ENCODE peak calls at places on chromosome 12, in seven cellular contexts. Q is AG09309, L is GM13976, S is hippocampal formation, C is GM19239, J is COR-L47, E is GM03348. Z is an unnamed sample.

GRCh38 chr12:50132505-50133135 is 20.6 kb downstream of the COX14 start:
- DNase-seq in Q (no peak), L (peak), S (no peak), C (no peak), J (no peak), E (peak), Z (peak)

GRCh38 chr12:50353404-50353803 is 43.0 kb downstream of the FAM186A start:
- DNase-seq in Q (no peak), L (no peak), S (no peak), C (no peak), J (no peak), E (no peak), Z (no peak)

GRCh38 chr12:74449872-74450271 is 87.8 kb upstream of the ATXN7L3B start:
- DNase-seq in Q (no peak), L (no peak), S (no peak), C (no peak), J (no peak), E (no peak), Z (peak)

GRCh38 chr12:124687695-124688301 is 120.4 kb upstream of the NCOR2 start:
- DNase-seq in Q (no peak), L (no peak), S (peak), C (no peak), J (no peak), E (peak), Z (no peak)

GRCh38 chr12:111155020-111155419 is 213.9 kb downstream of the PHETA1 start:
- DNase-seq in Q (no peak), L (no peak), S (no peak), C (no peak), J (no peak), E (no peak), Z (no peak)

GRCh38 chr12:102891756-102892155 is 25.3 kb downstream of the PAH start:
- DNase-seq in Q (no peak), L (no peak), S (no peak), C (no peak), J (no peak), E (no peak), Z (no peak)

GRCh38 chr12:62375603-62376002 is 91.0 kb upstream of the MON2 start:
- DNase-seq in Q (no peak), L (no peak), S (no peak), C (no peak), J (no peak), E (no peak), Z (no peak)

GRCh38 chr12:100279612-100280244 is 12.8 kb downstream of the SCYL2 start:
- DNase-seq in Q (no peak), L (no peak), S (no peak), C (no peak), J (no peak), E (no peak), Z (peak)

GRCh38 chr12:109165599-109165998 is 49.2 kb downstream of the ACACB start:
- DNase-seq in Q (no peak), L (no peak), S (no peak), C (no peak), J (no peak), E (no peak), Z (peak)

GRCh38 chr12:32964981-32965585 is 68.5 kb upstream of the PKP2 start:
- DNase-seq in Q (no peak), L (no peak), S (no peak), C (no peak), J (no peak), E (no peak), Z (no peak)

GRCh38 chr12:69671597-69671996 is 27.5 kb downstream of the BEST3 start:
- DNase-seq in Q (no peak), L (no peak), S (no peak), C (no peak), J (no peak), E (no peak), Z (no peak)

GRCh38 chr12:51131745-51132521 is 41.0 kb downstream of the TFCP2 start:
- DNase-seq in Q (no peak), L (no peak), S (no peak), C (no peak), J (no peak), E (no peak), Z (no peak)

GRCh38 chr12:112577473-112578334 is 159.0 kb downstream of the PTPN11 start:
- DNase-seq in Q (no peak), L (peak), S (no peak), C (no peak), J (no peak), E (no peak), Z (no peak)

GRCh38 chr12:132147423-132148367 is 3.4 kb downstream of the NOC4L start:
- DNase-seq in Q (no peak), L (no peak), S (no peak), C (no peak), J (no peak), E (no peak), Z (no peak)

GRCh38 chr12:2138294-2138693 is 85.5 kb downstream of the CACNA1C start:
- DNase-seq in Q (no peak), L (no peak), S (no peak), C (no peak), J (no peak), E (no peak), Z (no peak)

GRCh38 chr12:57419495-57419894 is 11.3 kb downstream of the R3HDM2 start:
- DNase-seq in Q (no peak), L (no peak), S (no peak), C (no peak), J (no peak), E (no peak), Z (no peak)

GRCh38 chr12:129887047-129887568 is 16.7 kb downstream of the TMEM132D start:
- DNase-seq in Q (no peak), L (no peak), S (no peak), C (no peak), J (peak), E (no peak), Z (peak)

GRCh38 chr12:62191747-62192485 is 68.3 kb upstream of the USP15 start:
- DNase-seq in Q (no peak), L (peak), S (no peak), C (no peak), J (peak), E (peak), Z (no peak)

GRCh38 chr12:84772281-84772680 is 140.3 kb downstream of the SLC6A15 start:
- DNase-seq in Q (peak), L (no peak), S (no peak), C (no peak), J (no peak), E (peak), Z (peak)

GRCh38 chr12:19988457-19988856 is 379.9 kb upstream of the PDE3A start:
- DNase-seq in Q (peak), L (no peak), S (no peak), C (no peak), J (peak), E (peak), Z (peak)

Z was measured in adipocyte.